ENCODE peak calls at places on chromosomes 16 and 17, in six cellular contexts. P, C, T, H, J and S are unnamed samples.

GRCh38 chr17:4194796-4195195 is 51.8 kb downstream of the CYB5D2 start:
- DNase-seq in C (no peak), P (no peak), T (no peak), J (no peak), H (no peak), S (no peak)

GRCh38 chr16:30354423-30355143 is 525 bp downstream of the CD2BP2 start:
- DNase-seq in C (no peak), P (no peak), J (no peak), H (peak; percentile 35), T (no peak), S (no peak)

GRCh38 chr16:14509055-14509454 is 121.0 kb downstream of the PARN start:
- DNase-seq in H (no peak), J (peak; percentile 68), T (no peak), C (no peak), P (no peak), S (no peak)

GRCh38 chr16:9847146-9847545 is 335.1 kb downstream of the GRIN2A start:
- DNase-seq in C (no peak), T (no peak), H (no peak), J (no peak), P (no peak), S (no peak)

GRCh38 chr17:40491486-40491885 is 9.9 kb downstream of the TNS4 start:
- DNase-seq in H (peak; percentile 57), C (no peak), T (no peak), P (no peak), J (no peak), S (no peak)

GRCh38 chr16:46929378-46930332 is 43.8 kb downstream of the DNAJA2 start:
- DNase-seq in J (peak; percentile 60), T (no peak), C (peak; percentile 53), H (peak; percentile 90), P (peak; percentile 18), S (peak; percentile 56)

GRCh38 chr17:41437769-41438168 is 3.0 kb downstream of the KRT38 start:
- DNase-seq in H (no peak), J (no peak), P (no peak), C (no peak), T (no peak), S (no peak)

GRCh38 chr17:27506348-27507218 is 50.3 kb downstream of the KSR1 start:
- DNase-seq in C (peak; percentile 72), T (peak; percentile 70), J (no peak), P (no peak), H (peak; percentile 33), S (peak; percentile 15)

GRCh38 chr17:61128671-61129115 is 270.9 kb upstream of the TBX2 start:
- DNase-seq in C (no peak), T (no peak), J (no peak), H (no peak), P (no peak), S (no peak)

GRCh38 chr17:60148300-60148838 is 1.4 kb upstream of the CA4 start:
- DNase-seq in J (no peak), P (no peak), C (no peak), T (no peak), H (no peak), S (no peak)

GRCh38 chr17:79204261-79204660 is 129.6 kb downstream of the ENGASE start:
- DNase-seq in C (no peak), H (no peak), P (no peak), J (no peak), T (no peak), S (no peak)

GRCh38 chr17:82216301-82217119 is 3.9 kb upstream of the CCDC57 start:
- DNase-seq in P (peak; percentile 85), T (peak; percentile 59), H (no peak), C (no peak), J (peak; percentile 75), S (no peak)

GRCh38 chr16:67013238-67013822 is 15.6 kb upstream of the CBFB start:
- DNase-seq in C (no peak), H (no peak), J (no peak), P (no peak), T (no peak), S (no peak)

DNA sequence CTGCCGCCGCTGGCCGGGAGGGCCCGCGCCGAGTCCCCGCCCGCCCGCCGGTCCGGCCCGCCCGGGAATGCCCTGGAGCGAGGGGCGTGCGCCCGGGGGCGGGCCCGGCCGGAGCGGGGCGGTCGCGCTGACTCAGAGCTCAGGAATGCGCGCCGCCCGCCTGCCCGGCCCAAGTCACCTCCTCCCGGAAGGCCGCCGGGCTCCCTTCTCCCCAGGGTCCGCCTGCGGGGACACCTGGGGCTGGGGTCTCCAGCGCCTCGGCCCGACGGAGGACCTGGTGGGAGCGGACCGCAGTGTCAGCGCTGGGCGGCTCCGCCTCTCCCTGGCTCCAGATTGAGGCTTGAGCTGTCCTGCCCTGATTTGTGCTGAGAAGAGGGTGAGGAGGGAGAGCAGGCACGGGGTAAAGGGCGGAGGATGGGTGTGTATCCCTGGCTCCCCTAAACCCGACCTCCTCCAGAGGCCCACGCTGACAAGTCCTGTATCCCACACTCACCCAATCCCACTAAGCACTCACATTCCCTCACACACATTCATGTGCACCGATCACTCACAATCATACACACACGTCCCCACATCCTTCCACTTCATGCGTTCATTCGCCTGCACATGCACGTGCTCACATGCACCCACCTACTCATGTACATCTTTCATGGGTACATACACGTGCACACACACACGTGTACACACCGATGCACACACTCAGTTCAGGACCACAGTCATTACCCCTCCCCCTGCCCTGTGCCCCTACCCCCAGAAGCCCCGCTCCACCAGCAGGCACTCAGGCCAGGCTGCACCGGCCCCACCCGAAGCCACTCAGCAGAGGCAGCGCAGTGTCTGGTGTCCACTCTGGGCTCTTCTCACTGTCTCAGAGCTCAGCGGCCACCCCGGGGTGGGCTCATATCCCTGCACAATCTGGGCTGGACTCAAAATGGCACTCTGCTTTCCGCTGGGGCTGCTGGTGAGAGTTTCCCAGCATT is at the start of gene RHBDF1:
- DNase-seq in H (peak; percentile 90), T (no peak), C (no peak), J (no peak), P (no peak), S (no peak)
- TF ChIP-seq ZNF274 in H (no peak), T (no peak), C (no peak), J (peak; percentile 30), P (no peak), S (no peak)

GRCh38 chr17:55926276-55926995 is 175.6 kb downstream of the PCTP start:
- DNase-seq in T (no peak), H (no peak), P (no peak), C (no peak), J (no peak), S (peak; percentile 30)

GRCh38 chr17:55930291-55930809 is 179.5 kb downstream of the PCTP start:
- DNase-seq in J (no peak), H (no peak), C (no peak), T (no peak), P (no peak), S (no peak)

GRCh38 chr17:55925440-55925839 is 174.6 kb downstream of the PCTP start:
- DNase-seq in T (no peak), J (no peak), H (no peak), P (no peak), C (no peak), S (no peak)
- TF ChIP-seq ZNF274 in T (no peak), J (no peak), H (no peak), P (no peak), C (no peak), S (no peak)

DNA sequence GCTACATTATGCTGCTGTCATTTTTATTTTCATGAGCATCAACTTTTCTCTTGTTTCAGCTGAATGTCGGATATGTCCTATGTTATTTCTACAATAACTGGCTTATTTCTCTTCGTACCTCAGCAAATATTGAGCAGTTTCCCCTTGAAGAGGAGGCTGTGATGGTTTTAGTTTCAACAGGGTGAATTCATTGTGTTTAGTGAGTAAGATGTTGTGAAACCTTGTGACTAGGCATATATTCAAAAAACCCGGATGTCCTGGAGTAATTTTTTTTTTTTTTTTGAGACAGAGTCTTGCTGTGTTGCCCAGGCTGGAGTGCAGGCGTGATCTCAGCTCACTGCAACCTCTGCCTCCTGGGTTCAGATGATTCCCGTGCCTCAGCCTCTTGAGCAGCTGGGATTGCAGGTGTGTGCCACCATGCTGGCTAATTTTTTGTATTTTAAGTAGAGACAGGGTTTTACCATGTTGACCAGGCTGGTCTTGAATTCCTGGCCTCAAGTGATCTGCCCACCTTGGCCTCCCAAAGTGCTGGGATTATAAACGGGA is 11.1 kb downstream of the CPD start:
- DNase-seq in T (no peak), P (no peak), C (no peak), H (no peak), J (no peak), S (no peak)
- TF ChIP-seq ZNF274 in T (no peak), P (no peak), C (no peak), H (no peak), J (no peak), S (no peak)

DNA sequence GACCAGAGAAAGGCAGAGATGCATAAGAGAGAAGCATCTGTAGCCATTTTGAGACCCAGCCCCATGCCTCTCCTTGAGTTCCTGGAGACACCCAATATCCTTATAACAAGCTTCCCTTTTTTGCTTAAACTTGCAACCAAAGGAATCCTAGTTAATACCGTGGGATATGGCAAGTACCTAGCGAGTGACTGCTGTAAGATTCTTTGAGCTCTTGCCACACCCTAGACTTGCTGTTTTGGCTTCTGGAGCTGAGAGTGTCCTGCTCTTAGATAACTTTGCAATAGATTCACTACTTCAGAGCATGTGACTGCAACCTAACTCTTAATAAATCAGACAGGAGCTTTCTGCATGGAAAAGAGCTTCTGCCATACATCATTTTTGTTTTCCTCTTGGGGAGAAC is 58.3 kb downstream of the AKAP1 start:
- DNase-seq in H (no peak), P (no peak), J (no peak), C (no peak), T (no peak), S (no peak)
- TF ChIP-seq ZNF274 in H (no peak), P (no peak), J (no peak), C (no peak), T (no peak), S (no peak)

DNA sequence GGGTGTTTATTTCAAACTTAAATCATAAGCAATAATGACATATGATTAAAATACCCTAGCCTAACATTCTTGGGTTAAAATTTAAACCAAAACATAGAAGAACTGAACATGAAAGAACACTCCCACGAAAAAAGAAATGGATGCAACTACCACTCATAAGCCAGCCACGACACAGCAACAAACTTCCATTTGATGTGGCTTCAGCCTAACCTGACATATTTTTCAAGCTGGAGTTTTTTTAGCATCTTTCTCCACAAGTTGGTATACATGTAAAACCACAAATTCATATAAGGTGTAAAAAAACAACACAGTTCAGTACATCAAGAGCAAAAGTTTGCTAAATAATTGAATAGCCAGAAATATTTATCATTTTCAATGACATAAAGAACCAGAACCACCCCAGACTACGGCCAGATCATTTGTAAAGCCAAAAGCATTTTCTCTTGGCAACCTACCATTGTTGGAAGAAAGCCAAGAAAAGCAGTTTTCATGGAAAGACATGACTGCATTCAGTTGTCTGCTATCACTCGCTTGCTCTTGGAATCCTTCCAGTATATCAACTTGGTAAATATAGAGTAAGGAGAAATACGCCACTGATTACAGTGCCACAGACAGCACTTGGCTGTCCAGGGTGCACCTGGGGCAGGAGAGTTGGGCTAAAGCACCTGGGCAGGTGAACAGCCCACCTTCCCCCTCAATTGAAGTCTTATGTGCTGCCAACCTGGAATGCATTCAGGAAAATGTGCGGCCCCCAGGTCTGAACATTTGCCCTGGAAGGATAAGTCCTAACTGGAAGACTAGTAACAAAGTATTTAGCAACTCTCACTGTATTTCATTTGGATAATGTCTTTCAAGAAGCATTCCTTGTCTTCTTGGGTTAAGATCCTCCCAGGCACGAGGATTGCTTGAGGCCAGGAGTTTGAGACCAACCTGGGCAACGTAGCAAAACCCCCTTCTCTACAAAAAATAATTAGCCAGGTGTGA is 60.5 kb downstream of the CREBBP start:
- DNase-seq in C (no peak), J (no peak), P (peak; percentile 27), H (peak; percentile 56), T (no peak), S (no peak)
- TF ChIP-seq ZNF274 in C (no peak), J (no peak), P (no peak), H (no peak), T (no peak), S (no peak)